ENCODE peak calls at places on chromosome 12, in nine cellular contexts. A, Y, Z, I, O, V, Q, H and E are unnamed samples.

GRCh38 chr12:22668441-22668840 is 43.5 kb downstream of the ETNK1 start:
- DNase-seq in Y (no peak), I (no peak), Z (no peak), O (no peak), Q (no peak), A (no peak), H (no peak), V (no peak), E (no peak)

GRCh38 chr12:79547044-79547734 is 143.6 kb downstream of the PAWR start:
- DNase-seq in O (no peak), V (no peak), A (no peak), Q (peak; percentile 82), H (peak; percentile 35), I (peak; percentile 93), Z (peak; percentile 69), Y (no peak), E (no peak)

GRCh38 chr12:45165284-45165683 is 50.6 kb upstream of the ANO6 start:
- DNase-seq in Y (no peak), O (no peak), H (no peak), I (no peak), A (no peak), V (no peak), Z (no peak), Q (no peak), E (no peak)

GRCh38 chr12:26789731-26790644 is 43.0 kb downstream of the ITPR2 start:
- DNase-seq in Q (peak; percentile 75), A (no peak), O (no peak), Y (no peak), I (peak; percentile 16), V (no peak), H (no peak), Z (no peak), E (no peak)

GRCh38 chr12:68932701-68933563 is at the start of gene CPM:
- DNase-seq in Z (peak; percentile 87), Y (peak; percentile 79), I (peak; percentile 62), A (peak; percentile 84), Q (peak; percentile 25), H (peak; percentile 75), V (peak; percentile 89), O (peak; percentile 75), E (peak; percentile 47)

GRCh38 chr12:31813305-31813704 is 84.5 kb upstream of the AMN1 start:
- DNase-seq in I (peak; percentile 31), Z (no peak), A (no peak), H (no peak), O (no peak), V (no peak), Q (no peak), Y (no peak), E (no peak)

GRCh38 chr12:54299515-54300266 is 1.1 kb downstream of the NFE2 start:
- DNase-seq in Y (no peak), H (no peak), I (no peak), Q (no peak), A (no peak), V (no peak), O (no peak), Z (no peak), E (peak; percentile 43)

GRCh38 chr12:121144416-121144914 is 11.8 kb downstream of the P2RX7 start:
- DNase-seq in H (no peak), I (peak; percentile 29), V (no peak), A (no peak), O (peak; percentile 60), Y (no peak), Q (peak; percentile 46), Z (no peak), E (no peak)

GRCh38 chr12:6229823-6230222 is 29.6 kb downstream of the CD9 start:
- DNase-seq in H (peak; percentile 81), Y (peak; percentile 71), O (peak; percentile 88), A (peak; percentile 58), I (no peak), Z (peak; percentile 72), Q (peak; percentile 97), V (no peak), E (peak; percentile 86)

GRCh38 chr12:100127766-100128508 is 14.7 kb downstream of the BLTP3B start:
- DNase-seq in Y (no peak), H (no peak), Q (peak; percentile 82), Z (no peak), A (no peak), I (no peak), O (peak; percentile 18), V (no peak), E (no peak)

GRCh38 chr12:45878630-45879255 is 111.6 kb downstream of the SCAF11 start:
- DNase-seq in O (no peak), Z (no peak), Q (peak; percentile 24), A (no peak), Y (no peak), V (no peak), I (peak; percentile 21), H (no peak), E (no peak)

GRCh38 chr12:52715416-52715815 is 12.1 kb upstream of the KRT77 start:
- DNase-seq in V (peak; percentile 29), Q (no peak), O (no peak), A (no peak), H (no peak), Y (no peak), Z (no peak), I (peak; percentile 38), E (no peak)

GRCh38 chr12:53224268-53224896 is 7.6 kb downstream of the RARG start:
- DNase-seq in V (no peak), O (no peak), Y (no peak), I (peak; percentile 50), Z (no peak), Q (no peak), H (peak; percentile 71), A (no peak), E (no peak)

GRCh38 chr12:105083551-105084105 is 630 bp downstream of the ALDH1L2 start:
- DNase-seq in H (no peak), Z (peak; percentile 53), V (peak; percentile 58), O (peak; percentile 47), Q (peak; percentile 77), Y (peak; percentile 71), I (peak; percentile 58), A (peak; percentile 61), E (peak; percentile 92)

GRCh38 chr12:42923564-42923963 is 334.0 kb upstream of the PRICKLE1 start:
- DNase-seq in Y (no peak), Q (no peak), Z (no peak), H (no peak), A (no peak), I (no peak), O (no peak), V (no peak), E (no peak)

GRCh38 chr12:123085730-123086487 is 65.0 kb downstream of the PITPNM2 start:
- DNase-seq in Z (peak; percentile 80), H (no peak), V (peak; percentile 68), Y (peak; percentile 79), A (peak; percentile 38), Q (peak; percentile 32), O (peak; percentile 92), I (peak; percentile 90), E (no peak)

GRCh38 chr12:40106655-40107054 is 774 bp upstream of the SLC2A13 start:
- DNase-seq in I (no peak), V (no peak), Y (no peak), A (no peak), Z (no peak), Q (no peak), H (no peak), O (no peak), E (no peak)
- TF ChIP-seq POLR2A in I (no peak), V (no peak), Y (no peak), A (no peak), Z (no peak), Q (no peak), H (no peak), O (no peak), E (no peak)

GRCh38 chr12:96347130-96347699 is 53.0 kb downstream of the CDK17 start:
- DNase-seq in O (no peak), Y (no peak), A (no peak), H (no peak), Z (no peak), V (no peak), I (no peak), Q (no peak), E (no peak)
- H3K4me3 ChIP-seq in O (peak overlapping the region; percentile 33), Y (no peak overlapping the region), A (no peak overlapping the region), H (no peak overlapping the region), Z (peak overlapping the region; percentile 33), V (peak overlapping the region; percentile 19), I (no peak overlapping the region), Q (no peak overlapping the region), E (no peak overlapping the region)

GRCh38 chr12:12083688-12084087 is 12.9 kb downstream of the BCL2L14 start:
- DNase-seq in Z (no peak), H (no peak), O (no peak), V (no peak), A (no peak), Q (no peak), Y (no peak), I (no peak), E (no peak)

GRCh38 chr12:12086331-12086730 is 15.6 kb downstream of the BCL2L14 start:
- DNase-seq in Z (no peak), V (no peak), Q (no peak), Y (no peak), A (no peak), O (no peak), I (no peak), H (no peak), E (no peak)

GRCh38 chr12:12086975-12087692 is 16.4 kb downstream of the BCL2L14 start:
- DNase-seq in V (no peak), I (no peak), O (no peak), Q (no peak), H (no peak), A (no peak), Z (no peak), Y (no peak), E (no peak)

GRCh38 chr12:12079291-12079690 is 8.6 kb downstream of the BCL2L14 start:
- DNase-seq in Q (peak; percentile 39), V (no peak), O (no peak), A (no peak), Z (no peak), Y (no peak), H (no peak), I (no peak), E (no peak)

GRCh38 chr12:12081836-12082497 is 11.2 kb downstream of the BCL2L14 start:
- DNase-seq in O (no peak), A (no peak), H (no peak), Z (peak; percentile 87), Q (peak; percentile 55), I (peak; percentile 78), V (no peak), Y (no peak), E (peak; percentile 68)
- TF ChIP-seq CTCF in O (peak; percentile 29), A (no peak), H (no peak), Z (no peak), Q (peak; percentile 46), I (peak; percentile 75), V (no peak), Y (peak; percentile 60), E (no peak)

GRCh38 chr12:9732966-9733461 is at the start of gene CLECL1:
- DNase-seq in Y (no peak), O (no peak), Z (no peak), H (no peak), I (no peak), V (no peak), A (no peak), Q (no peak), E (no peak)
- TF ChIP-seq POLR2A in Y (no peak), O (no peak), Z (no peak), H (no peak), I (no peak), V (no peak), A (no peak), Q (no peak), E (no peak)

GRCh38 chr12:29893002-29893401 is 109.3 kb upstream of the TMTC1 start:
- DNase-seq in H (no peak), A (no peak), I (no peak), Y (no peak), O (no peak), Q (no peak), V (no peak), Z (no peak), E (no peak)
- H3K4me3 ChIP-seq in H (no peak overlapping the region), A (no peak overlapping the region), I (no peak overlapping the region), Y (no peak overlapping the region), O (no peak overlapping the region), Q (no peak overlapping the region), V (no peak overlapping the region), Z (no peak overlapping the region), E (no peak overlapping the region)